ENCODE peak calls at places on chromosomes 6 and 20, in four cellular contexts. M is K562, I is HepG2, P is H1. G is an unnamed sample.

GRCh38 chr6:152750694-152751093 is at the start of gene VIP:
- DNase-seq in P (peak), M (no peak), I (peak), G (peak)

GRCh38 chr20:50595988-50596693 is 86.0 kb downstream of the PTPN1 start:
- DNase-seq in M (no peak), P (no peak), I (no peak), G (no peak)

GRCh38 chr20:23652371-23652770 is 14.6 kb upstream of the CST3 start:
- DNase-seq in M (no peak), P (no peak), I (no peak), G (no peak)

GRCh38 chr6:29746846-29747687 is 23.8 kb downstream of the HLA-F start:
- DNase-seq in P (no peak), M (no peak), I (no peak), G (no peak)

GRCh38 chr6:121680058-121680457 is 244.6 kb downstream of the GJA1 start:
- DNase-seq in M (no peak), I (no peak), P (no peak), G (no peak)

GRCh38 chr6:43497129-43497396 is 13.1 kb downstream of the LRRC73 start:
- DNase-seq in M (no peak), P (no peak), I (no peak), G (no peak)

GRCh38 chr6:138235205-138235604 is 16.9 kb upstream of the PBOV1 start:
- DNase-seq in P (no peak), I (no peak), M (no peak), G (no peak)

GRCh38 chr20:44395183-44395962 is 39.9 kb downstream of the HNF4A start:
- DNase-seq in M (no peak), P (no peak), I (peak), G (no peak)

GRCh38 chr6:35343092-35343834 is 905 bp downstream of the PPARD start:
- DNase-seq in P (no peak), M (no peak), I (no peak), G (no peak)

GRCh38 chr20:41145821-41146620 is 8.7 kb downstream of the PLCG1 start:
- DNase-seq in M (no peak), P (no peak), I (no peak), G (no peak)

GRCh38 chr6:164911873-164912580 is 397.4 kb downstream of the C6orf118 start:
- DNase-seq in P (no peak), M (no peak), I (no peak), G (no peak)

GRCh38 chr20:51385941-51386530 is 156.5 kb downstream of the NFATC2 start:
- DNase-seq in M (peak), I (peak), P (no peak), G (peak)

GRCh38 chr6:88517737-88518136 is 351.6 kb upstream of the CNR1 start:
- DNase-seq in P (no peak), M (no peak), I (no peak), G (no peak)

GRCh38 chr6:119147101-119148053 is 68.9 kb upstream of the FAM184A start:
- DNase-seq in M (peak), I (peak), P (no peak), G (no peak)

GRCh38 chr6:122839477-122839876 is 50.4 kb downstream of the SMPDL3A start:
- DNase-seq in P (no peak), M (peak), I (peak), G (peak)

GRCh38 chr6:95601133-95601532 is 23.8 kb downstream of the MANEA start:
- DNase-seq in M (no peak), I (no peak), P (no peak), G (no peak)

GRCh38 chr6:9195322-9195721 is 760.0 kb upstream of the SLC35B3 start:
- DNase-seq in I (no peak), M (no peak), P (no peak), G (no peak)

GRCh38 chr20:2984028-2984501 is 59.4 kb upstream of the GNRH2 start:
- DNase-seq in M (no peak), P (no peak), I (no peak), G (no peak)

GRCh38 chr6:105900120-105900937 is 185.8 kb upstream of the PRDM1 start:
- DNase-seq in I (no peak), M (no peak), P (no peak), G (no peak)

GRCh38 chr6:128310061-128310460 is 210.3 kb downstream of the PTPRK start:
- DNase-seq in I (no peak), M (no peak), P (no peak), G (no peak)

GRCh38 chr6:160137989-160138835 is 16.6 kb downstream of the SLC22A1 start:
- DNase-seq in I (peak), M (peak), P (no peak), G (peak)

GRCh38 chr6:138920906-138921305 is 67.1 kb downstream of the REPS1 start:
- DNase-seq in P (no peak), I (no peak), M (no peak), G (no peak)

GRCh38 chr6:137490506-137490905 is 3.7 kb downstream of the OLIG3 start:
- DNase-seq in M (no peak), I (no peak), P (no peak), G (no peak)

GRCh38 chr20:44856442-44856841 is 29.1 kb upstream of the YWHAB start:
- DNase-seq in I (peak), M (no peak), P (no peak), G (no peak)

GRCh38 chr20:19628570-19629134 is 129.4 kb upstream of the RIN2 start:
- DNase-seq in M (peak), I (peak), P (peak), G (peak)

GRCh38 chr20:23725102-23725501 is 25.6 kb downstream of the CST1 start:
- DNase-seq in I (no peak), M (no peak), P (no peak), G (no peak)

GRCh38 chr6:1136856-1137255 is 175.0 kb upstream of the FOXQ1 start:
- DNase-seq in I (no peak), M (no peak), P (no peak), G (no peak)

GRCh38 chr6:111709615-111710398 is 104.1 kb upstream of the TRAF3IP2 start:
- DNase-seq in M (peak), I (peak), P (no peak), G (no peak)

GRCh38 chr20:36614781-36615557 is 9.4 kb downstream of the RAB5IF start:
- DNase-seq in I (no peak), P (no peak), M (no peak), G (no peak)

GRCh38 chr6:3181105-3181504 is 23.8 kb upstream of the TUBB2A start:
- DNase-seq in P (no peak), M (no peak), I (no peak), G (no peak)

GRCh38 chr6:124080483-124080882 is 276.8 kb downstream of the NKAIN2 start:
- DNase-seq in M (no peak), P (no peak), I (no peak), G (no peak)

GRCh38 chr6:93972791-93973190 is 553.4 kb upstream of the EPHA7 start:
- DNase-seq in M (no peak), P (no peak), I (no peak), G (no peak)

GRCh38 chr6:119170427-119171407 is 92.3 kb upstream of the FAM184A start:
- DNase-seq in M (no peak), P (no peak), I (peak), G (no peak)

GRCh38 chr20:43914697-43915208 is at the start of gene TOX2:
- DNase-seq in M (peak), P (no peak), I (no peak), G (peak)

GRCh38 chr6:5059036-5059896 is 25.9 kb upstream of the PPP1R3G start:
- DNase-seq in P (no peak), I (peak), M (no peak), G (no peak)

GRCh38 chr6:95266537-95267258 is 310.6 kb upstream of the MANEA start:
- DNase-seq in P (no peak), M (no peak), I (no peak), G (no peak)

GRCh38 chr20:37380864-37381579 is 35.1 kb downstream of the SRC start:
- DNase-seq in I (no peak), P (no peak), M (no peak), G (no peak)

GRCh38 chr6:27505209-27506027 is 32.5 kb upstream of the ZNF184 start:
- DNase-seq in M (peak), I (peak), P (peak), G (peak)

DNA sequence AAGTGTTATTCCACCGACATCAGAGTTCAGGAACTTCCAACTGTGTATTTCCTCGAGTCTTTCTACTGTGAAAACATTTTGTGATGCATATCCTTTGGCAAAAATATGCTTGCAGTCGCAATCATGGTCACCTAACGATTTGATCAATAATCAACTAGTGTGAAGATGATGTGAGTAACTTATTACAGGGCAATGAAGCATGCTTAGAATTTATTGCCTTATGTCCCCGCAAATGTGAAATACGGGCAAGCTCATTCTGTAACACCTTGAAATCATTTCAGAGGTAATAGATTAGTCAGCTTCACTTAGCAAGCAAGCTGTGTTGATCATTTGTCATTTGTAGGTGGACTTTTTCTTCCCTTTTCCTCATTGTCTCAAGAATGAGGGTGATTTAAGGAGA is 67.9 kb upstream of the DOK5 start:
- DNase-seq in P (no peak), I (no peak), M (no peak), G (no peak)
- TF ChIP-seq CREB1 in P (no peak), I (no peak), M (no peak), G (no peak)

DNA sequence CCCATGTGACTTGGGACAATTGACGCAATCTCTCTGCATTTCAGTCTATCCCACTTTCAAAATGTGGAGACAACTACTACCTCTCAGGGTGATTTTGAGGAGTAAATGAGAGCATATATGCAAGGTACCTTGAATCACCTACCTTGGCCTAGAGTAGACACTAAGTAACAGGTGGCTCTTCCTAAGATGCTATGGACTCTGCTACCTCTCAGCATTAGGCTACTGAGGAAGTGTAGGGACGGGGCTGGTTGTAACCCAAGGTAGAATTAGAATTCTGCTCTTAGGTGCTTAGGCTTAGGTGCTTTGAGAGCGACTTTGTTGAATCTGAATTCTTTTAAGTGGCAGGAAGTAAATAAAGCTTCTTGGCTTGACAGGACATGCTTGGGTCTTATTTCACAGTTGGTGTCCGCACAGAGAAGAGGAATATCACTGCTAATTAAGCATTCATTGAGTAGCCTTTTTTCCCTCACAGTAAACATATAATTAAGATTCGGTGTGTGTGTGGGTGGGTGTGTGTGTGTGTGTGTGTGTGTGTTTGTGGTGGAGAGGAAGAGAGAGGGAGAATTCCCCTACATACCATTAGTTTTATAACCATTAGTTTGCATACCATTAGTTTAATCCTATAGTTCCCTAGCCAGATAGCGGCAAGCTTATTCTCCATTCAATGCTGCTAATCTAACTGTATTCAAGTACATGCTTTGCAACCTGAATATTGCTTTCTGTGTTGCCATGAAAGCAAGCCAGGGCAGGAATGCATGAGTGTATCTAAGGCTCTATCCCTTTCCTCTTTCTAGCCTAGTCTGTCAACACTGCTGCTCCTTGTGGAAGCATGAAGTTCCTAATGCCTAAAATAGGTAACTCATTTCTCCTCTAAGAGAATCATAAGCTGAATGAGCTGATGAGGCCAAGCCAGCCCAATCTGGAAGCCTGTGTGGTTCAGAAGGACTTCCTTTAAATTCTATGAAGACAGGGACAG is 112.5 kb downstream of the IPCEF1 start:
- DNase-seq in M (no peak), P (no peak), I (no peak), G (no peak)
- TF ChIP-seq JUN in M (no peak), P (no peak), I (no peak), G (no peak)

GRCh38 chr6:33784787-33785186 is 4.1 kb downstream of the LEMD2 start:
- DNase-seq in P (no peak), I (no peak), M (no peak), G (no peak)

GRCh38 chr6:33787336-33787953 is 1.5 kb downstream of the LEMD2 start:
- DNase-seq in P (no peak), M (peak), I (no peak), G (no peak)

GRCh38 chr6:33786736-33787135 is 2.2 kb downstream of the LEMD2 start:
- DNase-seq in M (no peak), P (no peak), I (no peak), G (no peak)

GRCh38 chr6:33783781-33784520 is 5.0 kb downstream of the LEMD2 start:
- DNase-seq in I (no peak), M (no peak), P (no peak), G (no peak)

DNA sequence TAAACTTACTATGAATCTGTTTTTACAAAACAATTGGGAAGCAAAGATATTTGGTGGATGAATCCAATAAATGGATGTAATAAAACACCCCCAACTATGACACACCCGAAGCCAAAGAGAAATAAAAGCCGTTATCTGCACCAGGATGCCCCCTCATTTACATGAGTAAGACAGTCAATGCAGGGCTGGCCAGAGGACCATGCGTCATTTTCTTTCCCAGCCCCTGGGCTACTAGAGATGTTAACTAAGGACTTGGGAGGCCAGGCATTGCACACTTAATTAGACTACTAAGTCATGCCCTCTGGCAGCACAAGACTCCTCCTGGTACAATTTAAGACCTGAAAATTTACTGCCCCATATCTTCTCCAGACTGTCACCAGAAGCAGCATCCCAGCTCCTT is 3.2 kb downstream of the LEMD2 start:
- DNase-seq in P (no peak), I (no peak), M (no peak), G (no peak)
- TF ChIP-seq CREB1 in P (no peak), I (no peak), M (no peak), G (no peak)

GRCh38 chr6:54805077-54805476 is 41.5 kb upstream of the FAM83B start:
- DNase-seq in P (no peak), I (no peak), M (no peak), G (no peak)

GRCh38 chr6:54801244-54801643 is 45.3 kb upstream of the FAM83B start:
- DNase-seq in M (no peak), P (no peak), I (no peak), G (no peak)

GRCh38 chr6:54802775-54803631 is 43.6 kb upstream of the FAM83B start:
- DNase-seq in P (no peak), I (no peak), M (no peak), G (no peak)

GRCh38 chr6:54801669-54802068 is 44.9 kb upstream of the FAM83B start:
- DNase-seq in M (no peak), P (no peak), I (no peak), G (no peak)

GRCh38 chr6:54800201-54800600 is 46.4 kb upstream of the FAM83B start:
- DNase-seq in M (no peak), P (no peak), I (no peak), G (no peak)
- TF ChIP-seq JUN in M (no peak), P (no peak), I (no peak), G (no peak)

DNA sequence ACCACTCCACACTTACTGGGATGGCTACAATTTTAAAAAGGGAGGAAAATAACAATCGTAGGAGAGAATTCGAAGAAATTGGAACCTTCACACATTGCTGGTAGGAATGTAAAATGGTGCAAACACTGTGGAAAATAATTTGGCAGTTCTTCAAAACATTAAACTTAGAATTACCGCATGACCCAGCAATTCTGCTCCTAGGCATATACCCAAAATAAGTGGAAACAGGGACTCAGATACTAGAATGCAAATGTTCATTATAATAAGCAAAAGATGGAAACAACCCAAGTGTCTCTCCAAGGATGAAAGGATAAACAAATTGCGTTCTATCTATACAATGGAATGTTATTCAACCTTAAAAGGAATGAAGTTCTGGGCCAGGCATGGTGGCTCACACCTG is 245.5 kb upstream of the TAB2 start:
- DNase-seq in I (no peak), P (no peak), M (no peak), G (no peak)
- TF ChIP-seq CREB1 in I (no peak), P (no peak), M (no peak), G (no peak)